ENCODE peak calls at places on chromosomes 16 and 17, in ten cellular contexts. Q is IMR-90, A is glutamatergic neuron, C is GM13977, W is AG04449, K is esophagus squamous epithelium, J is dorsolateral prefrontal cortex, E is nephron progenitor cell, P is fibroblast of lung, N is GM23338. S is an unnamed sample.

GRCh38 chr16:2490190-2491105 is 15.5 kb downstream of the TBC1D24 start:
- DNase-seq in K (no peak), N (no peak), P (no peak), W (no peak), Q (no peak), J (no peak), C (no peak), A (no peak), E (no peak), S (no peak)

GRCh38 chr17:77916771-77917481 is 41.6 kb upstream of the TNRC6C start:
- DNase-seq in A (no peak), E (no peak), P (no peak), C (no peak), W (no peak), K (no peak), N (no peak), Q (no peak), J (no peak), S (no peak)

GRCh38 chr17:47882247-47882646 is 13.8 kb upstream of the SP2 start:
- DNase-seq in K (no peak), W (no peak), N (no peak), A (no peak), C (no peak), E (no peak), P (no peak), J (no peak), Q (peak), S (no peak)

GRCh38 chr17:5584971-5585794 is 874 bp upstream of the NLRP1 start:
- DNase-seq in W (peak), P (peak), K (no peak), J (no peak), Q (peak), A (no peak), E (no peak), C (no peak), N (peak), S (no peak)

GRCh38 chr16:55909876-55910275 is 34.7 kb upstream of the CES5A start:
- DNase-seq in P (no peak), K (no peak), W (no peak), C (no peak), A (no peak), J (no peak), N (no peak), E (no peak), Q (no peak), S (no peak)

GRCh38 chr16:10009691-10010090 is 172.5 kb downstream of the GRIN2A start:
- DNase-seq in K (no peak), C (no peak), P (no peak), J (peak), N (no peak), Q (no peak), W (no peak), E (no peak), A (no peak), S (no peak)

GRCh38 chr17:16282522-16282921 is 65.5 kb downstream of the PIGL start:
- DNase-seq in P (peak), E (no peak), A (no peak), W (peak), N (no peak), K (no peak), Q (peak), C (no peak), J (no peak), S (no peak)

GRCh38 chr17:2050871-2051387 is 4.0 kb upstream of the HIC1 start:
- DNase-seq in N (peak), P (peak), C (no peak), E (peak), A (peak), W (no peak), Q (peak), J (peak), K (no peak), S (no peak)

GRCh38 chr16:71476457-71476856 is 12.7 kb downstream of the ZNF19 start:
- DNase-seq in C (no peak), J (no peak), Q (no peak), W (no peak), E (no peak), A (no peak), K (no peak), N (no peak), P (no peak), S (no peak)

GRCh38 chr17:65231662-65232335 is 94.6 kb downstream of the RGS9 start:
- DNase-seq in W (peak), N (peak), A (peak), Q (peak), J (peak), C (peak), E (peak), K (no peak), P (peak), S (no peak)

GRCh38 chr16:3625911-3626732 is 14.7 kb upstream of the SLX4 start:
- DNase-seq in P (peak), A (no peak), E (no peak), K (no peak), Q (no peak), W (no peak), J (no peak), N (no peak), C (no peak), S (no peak)

GRCh38 chr16:23836404-23837291 is 865 bp downstream of the PRKCB start:
- DNase-seq in E (peak), A (peak), N (peak), P (no peak), W (no peak), K (no peak), Q (no peak), J (no peak), C (peak), S (no peak)

GRCh38 chr16:10729649-10730048 is 14.0 kb upstream of the NUBP1 start:
- DNase-seq in P (peak), N (peak), Q (peak), W (no peak), C (no peak), K (no peak), A (no peak), E (no peak), J (peak), S (no peak)

GRCh38 chr16:57372372-57373116 is at the start of gene CX3CL1:
- DNase-seq in E (peak), J (peak), P (peak), Q (peak), N (peak), A (peak), C (no peak), K (no peak), W (no peak), S (no peak)

GRCh38 chr16:17467923-17468540 is 2.7 kb downstream of the XYLT1 start:
- DNase-seq in K (no peak), C (no peak), P (peak), E (peak), J (peak), Q (peak), A (peak), W (no peak), N (peak), S (no peak)

GRCh38 chr17:54372071-54372720 is 528.5 kb upstream of the TOM1L1 start:
- DNase-seq in K (no peak), W (no peak), E (no peak), A (no peak), Q (no peak), N (peak), C (no peak), J (no peak), P (no peak), S (no peak)

GRCh38 chr16:32116080-32116479 is 137.0 kb upstream of the TP53TG3D start:
- DNase-seq in J (no peak), C (peak), N (no peak), E (no peak), W (no peak), P (no peak), A (no peak), K (no peak), Q (no peak), S (no peak)

GRCh38 chr17:51848451-51848850 is 310.1 kb downstream of the CA10 start:
- DNase-seq in C (no peak), W (no peak), J (no peak), Q (no peak), P (no peak), K (no peak), E (no peak), N (no peak), A (no peak), S (no peak)

GRCh38 chr16:20355114-20355782 is 2.7 kb upstream of the UMOD start:
- DNase-seq in J (no peak), N (no peak), Q (no peak), A (no peak), K (no peak), E (no peak), C (no peak), P (no peak), W (no peak), S (no peak)

GRCh38 chr16:20364051-20364450 is 11.5 kb upstream of the UMOD start:
- DNase-seq in J (no peak), Q (no peak), N (no peak), P (no peak), K (no peak), E (no peak), W (no peak), C (no peak), A (no peak), S (no peak)

GRCh38 chr16:20363191-20363590 is 10.7 kb upstream of the UMOD start:
- DNase-seq in N (no peak), Q (no peak), P (no peak), E (no peak), C (no peak), K (no peak), A (no peak), W (no peak), J (no peak), S (no peak)

GRCh38 chr16:20359997-20360396 is 7.5 kb upstream of the UMOD start:
- DNase-seq in C (no peak), E (peak), P (no peak), K (no peak), N (peak), Q (no peak), J (no peak), W (no peak), A (peak), S (no peak)
- TF ChIP-seq CTCF in C (peak), E (peak), P (no peak), K (no peak), N (peak), Q (no peak), J (no peak), W (no peak), A (no peak), S (peak)

GRCh38 chr17:56231693-56232092 is 78.4 kb downstream of the ANKFN1 start:
- DNase-seq in E (no peak), J (no peak), A (no peak), W (no peak), K (no peak), C (no peak), Q (no peak), P (no peak), N (peak), S (no peak)
- TF ChIP-seq CTCF in E (no peak), J (no peak), A (no peak), W (no peak), K (no peak), C (no peak), Q (no peak), P (peak), N (peak), S (peak)

DNA sequence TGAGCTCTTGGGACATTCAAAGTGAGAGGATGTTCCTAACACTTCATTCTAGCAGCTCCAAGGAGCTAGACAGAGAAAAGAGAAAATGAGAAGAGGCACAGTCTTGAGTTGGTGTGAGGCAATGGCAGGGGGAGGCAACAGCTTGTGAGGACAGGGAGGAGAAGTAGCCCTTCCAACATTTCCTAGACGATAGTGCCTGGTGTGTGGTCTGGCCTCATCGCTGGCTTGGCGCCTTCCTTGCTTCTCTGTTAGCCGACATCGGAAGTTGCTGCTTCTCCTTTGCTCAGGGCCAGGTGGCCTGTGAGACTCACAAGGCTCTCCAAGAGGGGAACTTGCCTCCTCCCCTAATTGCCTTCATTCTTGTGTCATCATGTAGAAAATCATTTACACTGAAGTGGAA is 208.6 kb downstream of the MAP2K4 start:
- DNase-seq in Q (no peak), P (no peak), J (no peak), C (no peak), K (no peak), W (no peak), E (no peak), A (no peak), N (no peak), S (no peak)
- TF ChIP-seq CTCF in Q (no peak), P (no peak), J (no peak), C (no peak), K (no peak), W (no peak), E (no peak), A (no peak), N (no peak), S (no peak)

DNA sequence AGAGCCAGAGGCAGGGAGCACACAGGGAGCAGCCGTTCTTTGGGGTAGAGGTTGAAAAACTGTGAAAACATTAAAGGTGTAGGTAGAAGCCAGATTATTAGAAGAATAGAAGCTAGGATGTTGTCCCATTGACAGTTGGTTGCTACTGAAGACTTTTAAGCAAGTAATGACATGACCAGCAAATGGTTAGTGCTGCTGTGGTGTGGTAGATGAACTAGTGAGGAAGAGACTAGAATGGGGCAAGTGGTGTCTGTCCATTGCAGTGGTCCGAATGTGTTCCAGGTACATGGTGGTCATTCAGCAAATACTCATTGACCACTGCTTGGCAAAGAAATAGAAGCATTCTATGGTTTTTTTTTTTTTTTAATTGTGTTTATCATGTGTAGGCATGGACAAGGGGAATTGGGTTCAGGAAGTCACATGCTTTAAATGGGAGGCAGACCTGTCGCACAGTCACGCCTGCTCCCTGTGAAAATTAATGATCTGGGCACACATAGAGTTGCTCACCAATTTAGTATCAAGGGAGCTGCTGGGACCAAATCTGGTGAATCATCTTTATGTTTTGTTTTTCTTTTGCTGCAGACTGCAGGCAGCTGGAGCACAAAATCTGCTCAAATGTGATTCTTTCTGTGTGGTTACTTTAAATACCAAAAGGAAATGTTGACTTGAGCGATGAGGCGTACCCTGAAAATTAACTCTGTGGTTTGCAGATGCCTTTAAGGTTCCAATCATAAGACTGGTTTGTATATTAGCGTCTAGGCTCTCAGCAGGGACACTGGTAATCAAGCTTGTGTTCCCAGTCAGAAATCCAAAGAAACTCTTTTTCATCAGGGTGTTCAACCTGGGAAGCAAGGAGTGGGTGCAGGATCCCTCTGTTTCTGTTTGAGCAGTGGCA is 30.7 kb downstream of the YPEL2 start:
- DNase-seq in Q (peak), K (no peak), P (peak), W (peak), A (no peak), N (no peak), C (peak), E (no peak), J (no peak), S (peak)
- TF ChIP-seq CTCF in Q (no peak), K (no peak), P (no peak), W (no peak), A (no peak), N (no peak), C (no peak), E (no peak), J (no peak), S (no peak)

GRCh38 chr16:67548265-67549126 is 13.8 kb upstream of the CTCF start:
- DNase-seq in P (no peak), A (no peak), C (peak), Q (no peak), N (no peak), W (no peak), J (no peak), E (no peak), K (no peak), S (no peak)
- TF ChIP-seq CTCF in P (no peak), A (no peak), C (no peak), Q (no peak), N (no peak), W (no peak), J (no peak), E (no peak), K (no peak), S (no peak)

GRCh38 chr16:5490499-5490898 is 392.9 kb upstream of the EEF2KMT start:
- DNase-seq in J (peak), W (no peak), K (no peak), A (peak), E (peak), N (peak), P (peak), Q (no peak), C (no peak), S (no peak)
- TF ChIP-seq CTCF in J (peak), W (no peak), K (peak), A (peak), E (peak), N (peak), P (peak), Q (no peak), C (peak), S (peak)

GRCh38 chr16:18941471-18941870 is 15.3 kb upstream of the SMG1 start:
- DNase-seq in A (no peak), K (no peak), C (no peak), P (no peak), J (no peak), Q (no peak), W (no peak), E (no peak), N (no peak), S (no peak)
- TF ChIP-seq CTCF in A (no peak), K (no peak), C (no peak), P (no peak), J (no peak), Q (no peak), W (no peak), E (no peak), N (no peak), S (no peak)

S was measured in GM12864.